ENCODE peak calls at places on chromosomes 7 and 10, in five cellular contexts. B is GM12878, J is WTC11, K is HCT116, E is H1. I is an unnamed sample.

GRCh38 chr10:133309720-133310398 is 1.1 kb downstream of the ZNF511 start:
- DNase-seq in B (no peak), J (no peak), K (no peak), E (no peak), I (no peak)

GRCh38 chr7:101563933-101564777 is 64.9 kb downstream of the MYL10 start:
- DNase-seq in B (no peak), J (peak), K (no peak), E (no peak), I (no peak)

GRCh38 chr10:16562891-16563290 is 41.2 kb upstream of the C1QL3 start:
- DNase-seq in B (no peak), J (no peak), K (no peak), E (no peak), I (no peak)

GRCh38 chr7:81181066-81181465 is 262.2 kb upstream of the SEMA3C start:
- DNase-seq in B (no peak), J (no peak), K (no peak), E (no peak), I (no peak)

GRCh38 chr10:122495406-122496340 is 34.3 kb downstream of the HTRA1 start:
- DNase-seq in B (no peak), J (peak), K (peak), E (no peak), I (no peak)

GRCh38 chr10:79178614-79179403 is 110.0 kb downstream of the ZMIZ1 start:
- DNase-seq in B (no peak), J (no peak), K (no peak), E (no peak), I (no peak)

GRCh38 chr7:121020652-121021051 is 32.1 kb downstream of the CPED1 start:
- DNase-seq in B (no peak), J (no peak), K (no peak), E (no peak), I (no peak)

GRCh38 chr7:122430710-122431109 is 126.2 kb upstream of the FEZF1 start:
- DNase-seq in B (no peak), J (no peak), K (no peak), E (no peak), I (no peak)

GRCh38 chr7:143384741-143385631 is 3.8 kb downstream of the ZYX start:
- DNase-seq in B (no peak), J (no peak), K (no peak), E (no peak), I (no peak)

GRCh38 chr7:77335581-77335980 is 80.6 kb downstream of the GSAP start:
- DNase-seq in B (no peak), J (no peak), K (no peak), E (no peak), I (no peak)

GRCh38 chr7:28802450-28802849 is 155.7 kb downstream of the TRIL start:
- DNase-seq in B (no peak), J (no peak), K (no peak), E (no peak), I (no peak)

GRCh38 chr7:106864298-106865081 is 592 bp upstream of the PIK3CG start:
- DNase-seq in B (peak), J (no peak), K (no peak), E (no peak), I (no peak)

GRCh38 chr10:107579970-107580369 is 415.5 kb upstream of the SORCS1 start:
- DNase-seq in B (no peak), J (no peak), K (no peak), E (no peak), I (no peak)
- TF ChIP-seq SP1 in B (no peak), J (no peak), K (no peak), E (no peak), I (no peak)

GRCh38 chr10:107545717-107546116 is 381.2 kb upstream of the SORCS1 start:
- DNase-seq in B (no peak), J (no peak), K (no peak), E (no peak), I (no peak)

GRCh38 chr10:107546986-107547385 is 382.5 kb upstream of the SORCS1 start:
- DNase-seq in B (no peak), J (no peak), K (no peak), E (no peak), I (no peak)

GRCh38 chr10:107544706-107545520 is 380.4 kb upstream of the SORCS1 start:
- DNase-seq in B (no peak), J (no peak), K (no peak), E (no peak), I (peak)

GRCh38 chr10:107546239-107546638 is 381.7 kb upstream of the SORCS1 start:
- DNase-seq in B (no peak), J (no peak), K (no peak), E (no peak), I (no peak)

DNA sequence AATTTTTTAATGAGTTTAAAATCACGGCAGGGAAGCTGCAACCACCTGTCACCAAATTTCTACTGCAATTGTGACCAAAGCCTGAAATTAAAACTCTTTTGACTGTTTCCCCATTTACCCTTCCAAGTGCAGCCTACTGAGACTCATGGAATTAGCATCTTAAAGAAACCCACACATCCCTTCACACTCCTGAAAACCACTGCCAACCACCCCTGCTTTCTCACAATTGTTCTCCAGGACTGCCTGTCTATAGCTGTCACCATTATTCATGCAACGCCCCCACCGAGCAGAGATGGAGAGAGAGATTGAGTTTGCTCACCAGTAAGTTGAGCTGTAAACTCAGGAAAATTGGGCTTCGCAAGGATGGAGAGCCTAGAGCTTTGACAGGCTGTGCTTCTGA is 383.8 kb upstream of the SORCS1 start:
- DNase-seq in B (no peak), J (peak), K (no peak), E (no peak), I (no peak)
- TF ChIP-seq SP1 in B (no peak), J (no peak), K (no peak), E (no peak), I (no peak)

DNA sequence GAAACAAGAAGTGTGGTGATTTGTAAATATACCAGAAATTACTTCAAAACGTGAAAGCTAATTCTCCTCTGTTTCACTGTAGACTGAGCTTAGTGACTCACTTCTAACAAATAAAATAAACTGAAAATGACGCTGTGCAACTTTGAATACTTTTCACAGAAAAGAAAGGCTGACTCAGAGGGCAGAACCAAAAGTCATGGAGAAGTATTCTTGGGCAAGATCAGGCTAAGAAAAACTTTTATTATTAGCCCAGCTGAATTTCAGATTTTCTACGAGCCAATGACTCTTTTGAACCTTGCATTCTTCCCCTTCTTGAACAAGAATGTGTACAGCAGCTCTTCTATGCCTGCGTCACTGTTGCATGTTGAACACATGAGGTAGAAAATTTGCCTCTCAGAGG is 527.3 kb upstream of the GHITM start:
- DNase-seq in B (no peak), J (no peak), K (no peak), E (no peak), I (no peak)
- TF ChIP-seq SP1 in B (no peak), J (no peak), K (no peak), E (no peak), I (no peak)

DNA sequence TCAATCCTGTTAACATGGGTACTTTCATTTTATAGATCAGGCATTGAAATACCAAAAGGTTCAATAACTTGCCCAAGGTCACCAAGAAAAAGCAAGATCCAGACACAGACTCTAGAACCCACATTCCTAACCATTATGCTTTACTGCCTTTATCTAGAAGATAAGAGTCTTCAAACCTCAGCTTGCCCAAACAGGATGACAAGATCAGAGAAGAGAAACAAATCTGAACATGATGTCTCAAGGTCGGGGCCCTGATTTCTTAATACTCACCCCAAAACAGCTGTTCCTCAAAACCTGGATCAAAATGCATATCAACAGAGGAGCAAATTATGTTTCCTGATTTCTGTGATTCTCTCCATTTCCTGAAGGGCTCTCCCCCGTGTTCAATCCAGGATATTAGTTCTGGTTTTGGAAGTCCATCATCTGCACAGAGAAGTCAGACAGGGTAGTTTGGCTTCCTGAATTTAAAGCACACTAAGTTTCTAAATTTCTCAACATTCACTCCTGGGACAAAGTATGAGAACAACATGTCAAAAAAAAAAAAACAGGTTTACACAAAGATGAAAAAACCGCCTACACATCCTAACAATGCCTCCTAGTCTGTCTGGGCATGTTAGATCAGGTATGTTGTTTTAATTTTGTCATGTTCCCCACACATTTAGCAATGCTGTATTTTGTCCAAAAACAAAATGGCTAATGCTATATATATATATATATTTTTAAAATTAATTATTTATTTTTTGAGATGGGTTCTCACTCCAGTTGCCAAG is 16.2 kb downstream of the ZNF786 start:
- DNase-seq in B (no peak), J (no peak), K (no peak), E (no peak), I (no peak)
- TF ChIP-seq SP1 in B (no peak), J (no peak), K (no peak), E (no peak), I (no peak)

GRCh38 chr10:100067466-100067865 is 14.2 kb downstream of the CPN1 start:
- DNase-seq in B (no peak), J (no peak), K (no peak), E (no peak), I (no peak)

DNA sequence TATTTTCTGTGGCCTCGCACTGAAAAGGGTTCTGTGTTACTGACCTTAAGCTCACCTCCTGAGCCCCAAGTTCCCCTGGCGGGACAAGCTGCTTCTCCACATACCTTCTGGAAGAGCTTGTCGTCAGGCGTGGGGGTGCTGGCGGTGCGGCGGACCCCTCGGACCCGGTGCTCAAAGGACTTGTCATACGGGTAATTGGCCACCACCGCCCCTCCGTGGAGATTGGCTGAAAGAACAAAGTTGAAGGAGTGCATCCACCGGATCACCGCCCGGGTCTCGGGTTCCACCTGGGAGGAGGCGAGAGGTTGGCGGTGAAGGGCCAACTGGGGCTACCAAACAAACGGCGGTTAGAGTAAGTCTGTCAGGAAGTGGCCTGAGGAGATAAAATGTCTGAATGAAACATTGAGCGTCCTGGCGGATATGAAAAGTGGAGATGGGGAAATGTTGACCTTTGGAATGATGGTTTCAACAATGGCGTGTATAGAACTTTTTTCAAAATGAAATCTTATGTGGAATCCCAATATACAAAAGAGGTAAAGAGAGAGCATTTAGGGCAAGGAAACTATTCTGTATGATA is 16.5 kb downstream of the CPN1 start:
- DNase-seq in B (no peak), J (peak), K (no peak), E (peak), I (no peak)
- TF ChIP-seq SP1 in B (no peak), J (no peak), K (no peak), E (no peak), I (no peak)

GRCh38 chr7:134024729-134025128 is 102.4 kb upstream of the LRGUK start:
- DNase-seq in B (no peak), J (no peak), K (no peak), E (no peak), I (no peak)
- TF ChIP-seq SP1 in B (no peak), J (no peak), K (no peak), E (no peak), I (no peak)

GRCh38 chr10:102918817-102919236 is 733 bp downstream of the CNNM2 start:
- DNase-seq in B (no peak), J (peak), K (no peak), E (no peak), I (peak)
- TF ChIP-seq SP1 in B (no peak), J (no peak), K (no peak), E (no peak), I (no peak)

GRCh38 chr10:84155521-84155920 is 16.2 kb downstream of the GHITM start:
- DNase-seq in B (no peak), J (no peak), K (no peak), E (no peak), I (no peak)

GRCh38 chr10:84158549-84158948 is 15.1 kb upstream of the GPR15LG start:
- DNase-seq in B (no peak), J (no peak), K (no peak), E (no peak), I (no peak)

GRCh38 chr10:84156009-84156408 is 16.7 kb downstream of the GHITM start:
- DNase-seq in B (no peak), J (no peak), K (no peak), E (no peak), I (no peak)

GRCh38 chr10:84158061-84158460 is 15.5 kb upstream of the GPR15LG start:
- DNase-seq in B (no peak), J (no peak), K (no peak), E (no peak), I (no peak)

GRCh38 chr10:84156768-84157167 is 16.8 kb upstream of the GPR15LG start:
- DNase-seq in B (no peak), J (no peak), K (no peak), E (no peak), I (no peak)
- TF ChIP-seq SP1 in B (no peak), J (no peak), K (no peak), E (no peak), I (no peak)

I was measured in HEK293T.